ENCODE peak calls at places on chromosome 1, in eight cellular contexts. K, Y, I, T, Q, D, L and Z are unnamed samples.

GRCh38 chr1:175192111-175192629 is 406 bp downstream of the KIAA0040 start:
- DNase-seq in K (no peak), D (peak), L (peak), Q (no peak), I (no peak), Y (no peak), T (no peak), Z (no peak)

GRCh38 chr1:219666242-219666641 is 53.3 kb upstream of the ZC3H11B start:
- DNase-seq in L (peak), Q (no peak), I (no peak), D (no peak), K (no peak), T (no peak), Y (peak), Z (no peak)

GRCh38 chr1:72557446-72558049 is 275.2 kb upstream of the NEGR1 start:
- DNase-seq in L (peak), Q (peak), D (no peak), Y (peak), K (no peak), I (no peak), T (no peak), Z (no peak)

GRCh38 chr1:235320521-235321179 is 7.3 kb downstream of the ARID4B start:
- DNase-seq in Y (no peak), D (no peak), Q (no peak), K (no peak), L (no peak), I (no peak), T (no peak), Z (no peak)

GRCh38 chr1:76317299-76317913 is 242.9 kb downstream of the ST6GALNAC3 start:
- DNase-seq in L (no peak), D (no peak), K (no peak), T (no peak), Q (no peak), Y (peak), I (no peak), Z (no peak)

GRCh38 chr1:69459244-69459643 is 108.5 kb upstream of the LRRC7 start:
- DNase-seq in T (no peak), D (no peak), I (no peak), Q (no peak), L (no peak), K (no peak), Y (no peak), Z (no peak)

GRCh38 chr1:85326851-85327250 is 50.4 kb upstream of the BCL10 start:
- DNase-seq in T (no peak), Q (no peak), L (no peak), D (no peak), Y (no peak), I (no peak), K (no peak), Z (no peak)

GRCh38 chr1:59104191-59104760 is 192.6 kb upstream of the FGGY start:
- DNase-seq in T (no peak), K (no peak), I (no peak), D (no peak), Q (no peak), L (no peak), Y (no peak), Z (no peak)

GRCh38 chr1:149888999-149889289 is 10.4 kb upstream of the BOLA1 start:
- DNase-seq in L (peak), K (no peak), T (no peak), D (no peak), Y (peak), I (no peak), Q (no peak), Z (peak)

GRCh38 chr1:38291906-38292521 is 245.4 kb upstream of the POU3F1 start:
- DNase-seq in K (no peak), I (no peak), Y (no peak), L (no peak), Q (no peak), D (no peak), T (no peak), Z (no peak)

GRCh38 chr1:205286335-205286950 is 35.1 kb downstream of the NUAK2 start:
- DNase-seq in Y (peak), T (no peak), L (no peak), I (no peak), K (no peak), D (no peak), Q (no peak), Z (no peak)

GRCh38 chr1:41404308-41404755 is 43.1 kb downstream of the FOXO6 start:
- DNase-seq in T (no peak), L (peak), Q (no peak), I (no peak), D (no peak), Y (peak), K (no peak), Z (no peak)

GRCh38 chr1:21156019-21156418 is 20.7 kb downstream of the EIF4G3 start:
- DNase-seq in K (no peak), Y (no peak), Q (no peak), L (no peak), I (no peak), D (no peak), T (no peak), Z (no peak)

GRCh38 chr1:1431845-1432565 is 3.5 kb upstream of the VWA1 start:
- DNase-seq in K (no peak), Y (no peak), I (no peak), T (no peak), D (peak), Q (no peak), L (peak), Z (no peak)

GRCh38 chr1:56901720-56902119 is 47.1 kb downstream of the C8A start:
- DNase-seq in Q (no peak), L (peak), D (no peak), K (no peak), Y (peak), I (no peak), T (no peak), Z (no peak)

GRCh38 chr1:36625959-36626337 is 143.2 kb upstream of the CSF3R start:
- DNase-seq in K (no peak), D (no peak), I (no peak), T (no peak), Q (no peak), L (no peak), Y (no peak), Z (no peak)

GRCh38 chr1:194940336-194940735 is 1667.9 kb downstream of the KCNT2 start:
- DNase-seq in T (no peak), L (no peak), Y (no peak), D (no peak), K (no peak), I (no peak), Q (no peak), Z (no peak)
- TF ChIP-seq CTCF in T (no peak), L (no peak), Y (no peak), D (no peak), K (no peak), I (no peak), Q (no peak), Z (no peak)

GRCh38 chr1:151006331-151007052 is at the start of gene MINDY1:
- DNase-seq in Y (peak), T (peak), Q (peak), K (peak), I (peak), L (peak), D (peak), Z (peak)
- TF ChIP-seq CTCF in Y (peak), T (peak), Q (peak), K (peak), I (peak), L (peak), D (peak), Z (peak)

DNA sequence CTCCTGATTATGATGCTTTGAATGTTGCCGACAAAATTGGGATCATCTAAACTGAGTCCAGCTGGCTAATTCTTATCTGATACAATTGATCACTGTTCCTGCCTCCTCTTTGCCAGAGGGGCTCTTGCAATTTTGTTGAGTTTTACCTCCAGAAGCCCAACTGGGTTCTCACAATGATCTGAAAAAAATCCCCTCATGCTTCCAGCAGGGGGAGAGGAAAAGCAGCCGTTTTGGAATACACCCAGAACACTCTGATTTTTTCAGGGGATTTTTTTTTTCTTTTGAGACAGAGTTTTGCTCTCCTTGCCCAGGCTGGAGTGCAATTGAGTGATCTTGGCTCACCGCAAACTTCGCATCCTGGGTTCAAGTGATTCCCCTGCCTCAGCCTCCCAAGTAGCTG is 13.9 kb upstream of the RERE start:
- DNase-seq in D (no peak), T (no peak), I (no peak), Y (no peak), K (no peak), Q (no peak), L (peak), Z (no peak)
- TF ChIP-seq CTCF in D (no peak), T (peak), I (peak), Y (peak), K (peak), Q (peak), L (peak), Z (peak)

GRCh38 chr1:29415156-29415830 is 179.0 kb downstream of the PTPRU start:
- DNase-seq in L (no peak), Y (no peak), D (no peak), I (no peak), K (no peak), Q (no peak), T (no peak), Z (peak)
- TF ChIP-seq CTCF in L (no peak), Y (no peak), D (no peak), I (peak), K (no peak), Q (no peak), T (peak), Z (peak)